ENCODE peak calls at places on chromosomes 7 and 10, in nine cellular contexts. S is IMR-90, W is MM.1S, V is OCI-LY7, T is GM12878, J is PC-9, F is PC-3, E is HCT116, H is fibroblast of lung. Z is an unnamed sample.

GRCh38 chr10:50393784-50394183 is 142.5 kb upstream of the ASAH2 start:
- DNase-seq in S (peak; percentile 59), W (no peak), V (no peak), T (no peak), J (no peak), F (peak; percentile 87), E (no peak), H (peak; percentile 58), Z (no peak)

GRCh38 chr7:1032536-1033181 is 11.7 kb upstream of the GPR146 start:
- DNase-seq in S (no peak), W (no peak), V (no peak), T (no peak), J (no peak), F (no peak), E (no peak), H (no peak), Z (no peak)

GRCh38 chr10:53839437-53840039 is 961.5 kb downstream of the PCDH15 start:
- DNase-seq in S (peak; percentile 15), W (peak; percentile 59), V (peak; percentile 4), T (no peak), J (no peak), F (peak; percentile 78), E (no peak), H (peak; percentile 69), Z (peak; percentile 8)

GRCh38 chr10:21985541-21985940 is 18.0 kb downstream of the DNAJC1 start:
- DNase-seq in S (peak; percentile 32), W (no peak), V (no peak), T (no peak), J (no peak), F (no peak), E (no peak), H (peak; percentile 75), Z (no peak)

GRCh38 chr7:106199024-106199423 is 85.8 kb downstream of the NAMPT start:
- DNase-seq in S (no peak), W (no peak), V (no peak), T (no peak), J (no peak), F (no peak), E (no peak), H (no peak), Z (no peak)

GRCh38 chr10:23015021-23015707 is 80.2 kb upstream of the MSRB2 start:
- DNase-seq in S (no peak), W (peak; percentile 50), V (peak; percentile 6), T (peak; percentile 72), J (no peak), F (no peak), E (no peak), H (no peak), Z (no peak)

GRCh38 chr7:142384508-142384922 is 126.7 kb upstream of the PRSS58 start:
- DNase-seq in S (peak; percentile 43), W (no peak), V (no peak), T (no peak), J (peak; percentile 28), F (peak; percentile 90), E (no peak), H (peak; percentile 12), Z (peak; percentile 90)

GRCh38 chr10:11330383-11331020 is 280.9 kb downstream of the USP6NL start:
- DNase-seq in S (no peak), W (no peak), V (no peak), T (no peak), J (no peak), F (no peak), E (no peak), H (peak; percentile 45), Z (no peak)

GRCh38 chr7:72316148-72316547 is 96.0 kb downstream of the CALN1 start:
- DNase-seq in S (no peak), W (no peak), V (peak; percentile 1), T (no peak), J (no peak), F (no peak), E (no peak), H (no peak), Z (no peak)

GRCh38 chr7:75916259-75916658 is 1.3 kb downstream of the POR start:
- DNase-seq in S (no peak), W (no peak), V (no peak), T (no peak), J (no peak), F (no peak), E (no peak), H (no peak), Z (no peak)

GRCh38 chr7:65369843-65370242 is 3.8 kb upstream of the ZNF92 start:
- DNase-seq in S (no peak), W (no peak), V (no peak), T (no peak), J (no peak), F (no peak), E (no peak), H (no peak), Z (no peak)

GRCh38 chr7:131103997-131104396 is 223.7 kb upstream of the MKLN1 start:
- DNase-seq in S (peak; percentile 89), W (no peak), V (no peak), T (no peak), J (peak; percentile 11), F (peak; percentile 9), E (no peak), H (peak; percentile 67), Z (peak; percentile 68)

GRCh38 chr7:13308423-13308822 is 621.0 kb downstream of the ARL4A start:
- DNase-seq in S (no peak), W (no peak), V (no peak), T (no peak), J (no peak), F (no peak), E (no peak), H (no peak), Z (no peak)

GRCh38 chr7:111026806-111027205 is 64.1 kb upstream of the LRRN3 start:
- DNase-seq in S (no peak), W (no peak), V (no peak), T (no peak), J (no peak), F (no peak), E (no peak), H (no peak), Z (no peak)

GRCh38 chr7:86898171-86898570 is 161.3 kb downstream of the ELAPOR2 start:
- DNase-seq in S (no peak), W (no peak), V (no peak), T (no peak), J (no peak), F (no peak), E (no peak), H (no peak), Z (no peak)

GRCh38 chr10:114518401-114519305 is 114.4 kb upstream of the AFAP1L2 start:
- DNase-seq in S (peak; percentile 52), W (no peak), V (no peak), T (no peak), J (no peak), F (peak; percentile 80), E (no peak), H (no peak), Z (no peak)

GRCh38 chr10:132138596-132138995 is 48.2 kb upstream of the DPYSL4 start:
- DNase-seq in S (no peak), W (no peak), V (no peak), T (no peak), J (no peak), F (no peak), E (no peak), H (no peak), Z (no peak)

GRCh38 chr10:33410096-33410859 is 75.8 kb upstream of the NRP1 start:
- DNase-seq in S (peak; percentile 13), W (no peak), V (no peak), T (no peak), J (no peak), F (peak; percentile 61), E (no peak), H (no peak), Z (peak; percentile 49)

GRCh38 chr7:17618652-17618974 is 320.2 kb downstream of the AHR start:
- DNase-seq in S (no peak), W (no peak), V (no peak), T (no peak), J (peak; percentile 29), F (peak; percentile 44), E (no peak), H (no peak), Z (no peak)
- H3K4me2 ChIP-seq in S (no peak overlapping the region), W (no peak overlapping the region), V (no peak overlapping the region), T (no peak overlapping the region), J (peak overlapping the region; percentile 58), F (peak overlapping the region; percentile 51), E (no peak overlapping the region), H (no peak overlapping the region), Z (no peak overlapping the region)

GRCh38 chr10:63935705-63936104 is 414.5 kb downstream of the REEP3 start:
- DNase-seq in S (no peak), W (peak; percentile 30), V (peak; percentile 13), T (no peak), J (no peak), F (peak; percentile 56), E (no peak), H (no peak), Z (no peak)
- TF ChIP-seq CTCF in S (no peak), W (peak; percentile 25), V (peak; percentile 62), T (no peak), J (no peak), F (peak; percentile 64), E (peak; percentile 42), H (no peak), Z (peak; percentile 22)

DNA sequence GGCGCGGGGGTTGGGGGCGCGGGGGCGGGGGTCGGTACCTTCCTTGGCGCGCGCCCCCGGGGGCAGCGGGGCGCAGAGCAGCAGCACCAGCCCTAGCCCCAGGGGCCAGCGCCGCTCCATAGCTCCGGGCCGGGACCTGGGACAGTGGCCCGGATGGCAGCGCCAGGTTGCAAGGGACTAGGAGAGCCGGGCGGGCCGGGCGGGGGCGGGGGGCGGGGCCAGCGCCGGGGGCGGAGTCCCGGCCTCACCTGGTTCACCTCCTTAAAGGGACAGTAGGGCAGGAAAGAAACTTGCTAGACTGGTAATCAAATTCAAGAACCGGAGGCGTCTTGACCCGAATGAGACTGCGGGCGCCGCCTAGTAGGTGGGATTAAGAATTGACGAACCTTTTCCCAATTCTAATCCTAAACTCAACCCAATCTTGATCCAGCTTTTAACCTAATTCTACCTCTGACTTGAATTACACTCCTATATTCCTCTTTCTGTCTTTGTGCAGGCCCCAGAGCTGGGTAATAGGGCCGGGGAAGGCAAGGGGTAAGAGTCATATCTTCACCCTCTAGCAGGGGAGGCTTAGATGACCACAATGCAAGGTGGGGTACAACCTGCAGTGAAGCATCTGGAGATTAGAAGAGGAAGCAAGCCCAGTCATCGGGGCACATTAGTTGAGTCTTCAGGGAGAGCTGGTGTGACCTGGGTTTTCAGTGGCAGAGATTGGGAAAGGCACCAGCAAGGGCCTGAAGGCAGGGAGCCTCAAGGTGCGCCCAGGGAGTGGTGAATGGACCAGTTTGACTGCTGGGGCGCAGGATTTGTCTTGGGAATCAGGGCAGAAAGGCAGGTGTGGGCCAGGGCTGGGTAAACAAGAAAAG is at the start of gene EPHA1:
- DNase-seq in S (no peak), W (peak; percentile 90), V (no peak), T (no peak), J (peak; percentile 76), F (peak; percentile 88), E (peak; percentile 88), H (no peak), Z (peak; percentile 82)
- H3K4me2 ChIP-seq in S (no peak within 1 kb of the TSS), W (peak within 1 kb of the TSS; percentile 71), V (no peak within 1 kb of the TSS), T (peak within 1 kb of the TSS; percentile 73), J (peak within 1 kb of the TSS; percentile 98), F (peak within 1 kb of the TSS; percentile 96), E (peak within 1 kb of the TSS; percentile 92), H (no peak within 1 kb of the TSS), Z (peak within 1 kb of the TSS; percentile 98)

DNA sequence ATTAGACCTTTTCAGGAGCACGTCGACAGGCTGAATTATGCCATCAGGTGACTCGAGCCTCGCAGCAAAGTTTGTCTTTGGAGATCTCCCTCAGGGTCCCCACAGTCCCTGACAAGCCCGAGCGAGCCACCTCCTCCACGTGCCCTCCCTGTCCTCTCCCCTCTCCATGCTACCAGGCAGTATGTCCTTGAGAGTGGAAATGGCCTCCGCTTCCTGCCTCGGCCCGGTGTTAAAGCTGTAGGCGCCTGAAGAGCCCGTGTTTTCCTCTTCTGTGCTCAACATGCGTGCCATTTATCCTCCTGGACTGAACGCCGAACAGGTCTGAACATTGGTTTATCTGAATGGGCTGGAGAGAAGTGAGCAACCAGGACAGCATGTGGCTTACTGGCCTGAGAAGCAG is 82.6 kb downstream of the GPR26 start:
- DNase-seq in S (no peak), W (no peak), V (no peak), T (no peak), J (no peak), F (no peak), E (no peak), H (no peak), Z (no peak)
- TF ChIP-seq CTCF in S (no peak), W (no peak), V (no peak), T (no peak), J (no peak), F (no peak), E (no peak), H (no peak), Z (no peak)